ENCODE peak calls at places on chromosome 4, in five cellular contexts. D, J, C, Q and G are unnamed samples.

GRCh38 chr4:22635692-22636091 is 57.0 kb upstream of the GBA3 start:
- DNase-seq in D (no peak), J (no peak), Q (no peak), C (no peak), G (no peak)

GRCh38 chr4:99868126-99868596 is 26.1 kb downstream of the LAMTOR3 start:
- DNase-seq in C (peak; percentile 3), J (no peak), D (peak; percentile 42), Q (no peak), G (no peak)

GRCh38 chr4:118281611-118282442 is 71.0 kb downstream of the PRSS12 start:
- DNase-seq in D (no peak), J (peak; percentile 58), Q (no peak), C (peak; percentile 17), G (no peak)

GRCh38 chr4:152109585-152110509 is 349.0 kb upstream of the GATB start:
- DNase-seq in C (no peak), J (no peak), Q (no peak), D (no peak), G (peak; percentile 15)

GRCh38 chr4:90137545-90137944 is 10.4 kb downstream of the CCSER1 start:
- DNase-seq in D (no peak), Q (no peak), J (peak; percentile 4), C (peak; percentile 15), G (no peak)

GRCh38 chr4:60655356-60655755 is 544.8 kb upstream of the ADGRL3 start:
- DNase-seq in J (no peak), C (no peak), Q (no peak), D (no peak), G (no peak)

GRCh38 chr4:168654206-168655174 is 157.6 kb downstream of the PALLD start:
- DNase-seq in D (no peak), J (no peak), C (no peak), Q (no peak), G (no peak)

GRCh38 chr4:28481565-28481964 is 1620.9 kb downstream of the STIM2 start:
- DNase-seq in C (no peak), D (no peak), J (no peak), Q (no peak), G (no peak)

GRCh38 chr4:120694973-120695372 is 227.6 kb downstream of the PRDM5 start:
- DNase-seq in Q (no peak), D (peak; percentile 42), J (no peak), C (peak; percentile 18), G (no peak)

GRCh38 chr4:34043131-34043530 is 2201.2 kb downstream of the ARAP2 start:
- DNase-seq in D (no peak), C (peak; percentile 2), Q (no peak), J (no peak), G (no peak)

GRCh38 chr4:95591278-95591677 is 42.5 kb upstream of the UNC5C start:
- DNase-seq in Q (no peak), J (no peak), D (no peak), C (no peak), G (no peak)

GRCh38 chr4:120990246-120990645 is 67.7 kb upstream of the PRDM5 start:
- DNase-seq in J (no peak), Q (no peak), C (no peak), D (no peak), G (no peak)

GRCh38 chr4:98527528-98527927 is 130.9 kb downstream of the TSPAN5 start:
- DNase-seq in J (no peak), Q (no peak), D (no peak), C (peak; percentile 62), G (no peak)

GRCh38 chr4:163591614-163592020 is 97.1 kb downstream of the TMA16 start:
- DNase-seq in D (no peak), C (no peak), J (peak; percentile 49), Q (no peak), G (no peak)

GRCh38 chr4:118712872-118713271 is 27.7 kb downstream of the METTL14 start:
- DNase-seq in C (no peak), Q (no peak), D (no peak), J (no peak), G (no peak)

GRCh38 chr4:167359711-167360110 is 125.4 kb upstream of the SPOCK3 start:
- DNase-seq in C (no peak), D (no peak), J (no peak), Q (no peak), G (no peak)

GRCh38 chr4:105149771-105150170 is 3.1 kb downstream of the TET2 start:
- DNase-seq in D (no peak), C (no peak), J (peak; percentile 10), Q (no peak), G (no peak)

GRCh38 chr4:90069151-90069550 is 58.0 kb upstream of the CCSER1 start:
- DNase-seq in D (peak; percentile 22), Q (no peak), C (no peak), J (no peak), G (no peak)

GRCh38 chr4:110104661-110105060 is 93.8 kb downstream of the ELOVL6 start:
- DNase-seq in J (no peak), D (no peak), C (no peak), Q (no peak), G (peak; percentile 31)

GRCh38 chr4:81454498-81454897 is 17.2 kb downstream of the RASGEF1B start:
- DNase-seq in J (peak; percentile 62), Q (no peak), D (no peak), C (no peak), G (no peak)

GRCh38 chr4:152975615-152976465 is 39.7 kb downstream of the FHDC1 start:
- DNase-seq in D (no peak), C (no peak), Q (no peak), J (no peak), G (no peak)

GRCh38 chr4:177283167-177283566 is 26.5 kb upstream of the NEIL3 start:
- DNase-seq in D (no peak), Q (no peak), C (no peak), J (no peak), G (no peak)

GRCh38 chr4:99436976-99437655 is 2.0 kb upstream of the ADH7 start:
- DNase-seq in J (no peak), Q (no peak), D (no peak), C (no peak), G (no peak)

GRCh38 chr4:184473515-184474260 is 662 bp downstream of the IRF2 start:
- DNase-seq in D (no peak), J (peak; percentile 67), Q (peak; percentile 47), C (peak; percentile 63), G (peak; percentile 69)

GRCh38 chr4:26864904-26865303 is 4.3 kb downstream of the STIM2 start:
- DNase-seq in C (no peak), D (no peak), Q (no peak), J (no peak), G (no peak)

GRCh38 chr4:76458829-76459228 is 23.8 kb downstream of the SHROOM3 start:
- DNase-seq in D (no peak), Q (no peak), C (peak; percentile 2), J (no peak), G (no peak)

GRCh38 chr4:188161167-188161566 is 21.9 kb downstream of the TRIML1 start:
- DNase-seq in D (no peak), C (no peak), Q (no peak), J (no peak), G (no peak)